ENCODE peak calls at places on chromosomes 5 and 9, in four cellular contexts. U is lower lobe of right lung, H is left ventricle myocardium inferior, V is osteoblast. N is an unnamed sample. For H3K4me1, the result is how much of the 10 kb centered on the place peaks cover.

GRCh38 chr9:114893622-114894021 is 36.8 kb downstream of the TNFSF8 start:
- DNase-seq in H (no peak), U (no peak), V (no peak), N (no peak)

GRCh38 chr5:141504216-141504615 is 15.3 kb downstream of the PCDHGC5 start:
- DNase-seq in H (no peak), U (no peak), V (no peak), N (no peak)

GRCh38 chr5:151758430-151759241 is at the start of gene ATOX1:
- DNase-seq in V (peak), U (peak), H (peak), N (peak)

GRCh38 chr9:36433386-36433785 is 33.3 kb upstream of the RNF38 start:
- DNase-seq in H (no peak), V (no peak), U (no peak), N (no peak)

GRCh38 chr9:134629586-134630392 is 11.8 kb upstream of the COL5A1 start:
- DNase-seq in V (peak), H (peak), U (peak), N (peak)

GRCh38 chr9:129597355-129598088 is 23.4 kb downstream of the C9orf50 start:
- DNase-seq in U (peak), H (peak), V (peak), N (peak)

GRCh38 chr5:114120166-114120565 is 241.7 kb upstream of the KCNN2 start:
- DNase-seq in V (no peak), U (no peak), H (no peak), N (no peak)

GRCh38 chr5:149466457-149466972 is 84.7 kb downstream of the CSNK1A1 start:
- DNase-seq in H (no peak), U (no peak), V (peak), N (peak)

GRCh38 chr5:137696481-137696880 is 39.4 kb downstream of the KLHL3 start:
- DNase-seq in H (no peak), V (peak), U (no peak), N (no peak)

GRCh38 chr5:129406440-129406839 is 53.7 kb upstream of the ADAMTS19 start:
- DNase-seq in V (no peak), U (no peak), H (no peak), N (no peak)

GRCh38 chr5:152593388-152593787 is 188.3 kb upstream of the NMUR2 start:
- DNase-seq in V (no peak), U (no peak), H (no peak), N (no peak)

GRCh38 chr5:160289721-160290120 is 22.6 kb downstream of the CCNJL start:
- DNase-seq in H (no peak), V (no peak), U (peak), N (no peak)

GRCh38 chr9:14205463-14205862 is 108.5 kb downstream of the NFIB start:
- DNase-seq in H (no peak), U (no peak), V (peak), N (no peak)

GRCh38 chr5:157172408-157172807 is 6.3 kb upstream of the GARIN3 start:
- DNase-seq in V (no peak), U (no peak), H (no peak), N (peak)

GRCh38 chr9:83219154-83219923 is 156.4 kb upstream of the RASEF start:
- DNase-seq in V (peak), U (peak), H (peak), N (peak)

GRCh38 chr5:136036991-136037705 is 8.4 kb downstream of the TGFBI start:
- DNase-seq in U (no peak), H (no peak), V (no peak), N (no peak)

GRCh38 chr5:36041537-36041845 is 25.2 kb downstream of the UGT3A2 start:
- DNase-seq in V (no peak), U (no peak), H (no peak), N (no peak)

GRCh38 chr9:4371108-4371507 is 71.2 kb upstream of the GLIS3 start:
- DNase-seq in H (no peak), V (peak), U (no peak), N (no peak)

GRCh38 chr5:121199238-121199999 is 652.3 kb upstream of the FTMT start:
- DNase-seq in V (peak), H (no peak), U (no peak), N (no peak)

GRCh38 chr5:32711693-32712462 is 757 bp downstream of the NPR3 start:
- DNase-seq in U (peak), H (peak), V (peak), N (peak)

GRCh38 chr5:1546556-1546955 is 22.8 kb upstream of the LPCAT1 start:
- DNase-seq in V (no peak), H (no peak), U (peak), N (no peak)

GRCh38 chr9:4297151-4297794 is 2.6 kb downstream of the GLIS3 start:
- DNase-seq in V (peak), H (peak), U (peak), N (peak)

GRCh38 chr5:176774216-176775171 is 35.9 kb upstream of the UNC5A start:
- DNase-seq in U (no peak), V (peak), H (no peak), N (no peak)

GRCh38 chr5:4188704-4189103 is 593.1 kb downstream of the IRX1 start:
- DNase-seq in U (no peak), H (no peak), V (no peak), N (no peak)

GRCh38 chr5:122152266-122152900 is 23.0 kb downstream of the ZNF474 start:
- DNase-seq in H (no peak), U (no peak), V (peak), N (no peak)

GRCh38 chr5:35338169-35338476 is 107.8 kb upstream of the PRLR start:
- DNase-seq in U (no peak), V (no peak), H (no peak), N (no peak)

GRCh38 chr9:87742813-87743428 is 17.0 kb downstream of the CTSL start:
- DNase-seq in H (no peak), U (no peak), V (no peak), N (no peak)

GRCh38 chr9:77454668-77455067 is 193.5 kb downstream of the GNA14 start:
- DNase-seq in U (no peak), V (no peak), H (no peak), N (no peak)

GRCh38 chr9:81814794-81815464 is 113.3 kb upstream of the SPATA31D4 start:
- DNase-seq in U (no peak), V (no peak), H (no peak), N (no peak)

GRCh38 chr9:121782514-121783110 is 131.2 kb downstream of the DAB2IP start:
- DNase-seq in H (no peak), V (peak), U (no peak), N (no peak)

GRCh38 chr5:142428773-142429473 is 104.1 kb upstream of the SPRY4 start:
- DNase-seq in V (no peak), U (no peak), H (no peak), N (no peak)

GRCh38 chr5:93746406-93747056 is 5.1 kb upstream of the POU5F2 start:
- DNase-seq in V (peak), U (no peak), H (no peak), N (no peak)

GRCh38 chr5:13913962-13914361 is 30.5 kb downstream of the DNAH5 start:
- DNase-seq in H (no peak), V (no peak), U (no peak), N (no peak)

GRCh38 chr5:371811-372555 is 50.5 kb downstream of the AHRR start:
- DNase-seq in V (peak), U (peak), H (no peak), N (no peak)

GRCh38 chr5:9587135-9587534 is 41.3 kb upstream of the SEMA5A start:
- DNase-seq in H (no peak), V (no peak), U (no peak), N (no peak)

GRCh38 chr5:58927174-58927573 is 344.3 kb downstream of the RAB3C start:
- DNase-seq in U (no peak), V (no peak), H (no peak), N (no peak)

GRCh38 chr9:81410201-81410600 is 279.1 kb downstream of the TLE1 start:
- DNase-seq in V (peak), U (no peak), H (no peak), N (no peak)

GRCh38 chr5:129377504-129377903 is 82.6 kb upstream of the ADAMTS19 start:
- DNase-seq in U (no peak), H (no peak), V (no peak), N (no peak)

GRCh38 chr9:123522921-123523320 is 166.9 kb downstream of the CRB2 start:
- DNase-seq in V (no peak), H (no peak), U (no peak), N (no peak)

GRCh38 chr5:178117911-178118310 is 4.6 kb downstream of the N4BP3 start:
- DNase-seq in U (no peak), V (peak), H (no peak), N (no peak)

GRCh38 chr5:178121450-178122276 is 8.3 kb downstream of the N4BP3 start:
- DNase-seq in U (peak), H (peak), V (peak), N (no peak)

GRCh38 chr5:178120661-178121357 is 7.5 kb downstream of the N4BP3 start:
- DNase-seq in V (peak), H (peak), U (peak), N (peak)

GRCh38 chr5:178118345-178118744 is 5.0 kb downstream of the N4BP3 start:
- DNase-seq in U (no peak), H (no peak), V (no peak), N (no peak)

GRCh38 chr5:178119915-178120660 is 6.8 kb downstream of the N4BP3 start:
- DNase-seq in U (peak), V (peak), H (no peak), N (no peak)
- H3K4me1 ChIP-seq in U (under half), V (under half), H (half or more), N (under half)

GRCh38 chr5:169796731-169797130 is 159.7 kb downstream of the DOCK2 start:
- DNase-seq in V (no peak), U (no peak), H (no peak), N (no peak)
- H3K4me1 ChIP-seq in V (under half), U (under half), H (under half), N (under half)

DNA sequence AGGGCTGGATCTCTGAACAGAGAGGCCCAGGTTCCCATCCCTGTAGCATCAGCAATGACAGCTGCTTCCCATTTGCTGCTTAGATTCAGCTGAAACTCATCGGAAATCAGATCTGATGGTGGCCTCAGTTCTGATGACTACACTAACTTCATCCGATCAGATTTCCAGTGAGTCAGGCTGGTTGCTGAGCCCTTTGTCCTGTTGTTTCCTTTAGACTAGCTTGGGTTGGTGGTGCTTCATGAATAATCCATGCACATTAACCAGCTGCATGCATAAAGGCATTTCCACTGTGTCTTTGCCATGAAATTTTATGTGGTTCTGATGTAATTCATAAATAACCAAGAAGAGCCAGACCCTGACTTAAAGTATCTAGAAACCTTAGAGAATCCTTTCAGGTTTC is 195.2 kb upstream of the TUT7 start:
- DNase-seq in V (peak), U (no peak), H (no peak), N (no peak)
- H3K4me1 ChIP-seq in V (under half), U (under half), H (under half), N (under half)

GRCh38 chr9:97559111-97559514 is 57.6 kb downstream of the TMOD1 start:
- DNase-seq in V (no peak), U (no peak), H (no peak), N (no peak)
- H3K4me1 ChIP-seq in V (under half), U (under half), H (half or more), N (under half)

DNA sequence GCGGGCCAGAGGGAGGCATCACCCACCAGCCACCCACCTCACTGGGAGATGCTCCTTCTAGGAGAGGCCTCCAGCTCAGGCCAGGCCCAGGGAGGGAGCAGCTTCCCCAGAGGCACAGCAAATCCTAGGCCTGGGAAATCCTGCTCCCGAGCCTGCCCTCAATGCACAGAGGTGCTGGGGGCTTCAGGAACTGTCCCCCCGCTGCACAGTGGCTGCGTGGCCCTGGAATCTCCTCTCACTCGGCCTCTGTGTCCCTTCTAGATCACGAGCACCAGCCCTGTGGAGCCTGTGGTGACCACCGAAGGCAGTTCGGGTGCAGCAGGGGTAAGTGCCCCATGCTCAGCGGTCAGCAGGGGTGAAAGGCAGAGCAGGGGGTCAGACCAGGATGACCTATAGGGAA is 36.4 kb upstream of the SUSD3 start:
- DNase-seq in V (peak), U (no peak), H (no peak), N (no peak)
- H3K4me1 ChIP-seq in V (under half), U (under half), H (under half), N (under half)

DNA sequence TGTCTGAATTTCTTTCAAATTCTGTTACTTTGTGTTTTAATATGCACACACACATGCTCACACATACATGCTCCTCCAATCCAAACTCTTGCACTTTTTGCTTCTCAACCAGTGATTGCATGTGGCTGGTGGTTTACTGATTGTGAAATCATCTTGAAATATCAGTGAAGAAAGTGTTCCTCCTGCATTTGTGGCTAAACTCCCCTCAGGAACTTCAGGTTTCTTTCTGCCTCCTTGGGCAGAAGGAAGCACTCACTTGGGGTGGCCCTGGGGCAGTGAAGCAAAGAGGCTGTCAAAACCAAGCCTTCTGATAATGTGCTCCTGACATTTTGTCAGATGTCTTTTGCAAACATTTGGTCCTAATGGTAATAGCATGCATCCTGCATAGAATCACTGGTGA is 377.3 kb upstream of the KLF4 start:
- DNase-seq in U (no peak), V (no peak), H (no peak), N (no peak)
- H3K4me1 ChIP-seq in U (under half), V (under half), H (under half), N (under half)

GRCh38 chr5:88140863-88141694 is 127.6 kb downstream of the TMEM161B start:
- DNase-seq in V (peak), U (peak), H (peak), N (peak)
- H3K4me1 ChIP-seq in V (under half), U (half or more), H (half or more), N (under half)

GRCh38 chr5:181260720-181261319 is at the start of gene TRIM52:
- DNase-seq in H (peak), V (peak), U (peak), N (peak)
- H3K4me1 ChIP-seq in H (half or more), V (under half), U (half or more), N (under half)